ENCODE peak calls at places on chromosome 5, in seven cellular contexts. One of them, this sample, is unnamed.

GRCh38 chr5:43063731-43064171 is 23.6 kb upstream of the ANXA2R start:
- DNase-seq in posterior vena cava: no peak
- DNase-seq in stimulated activated CD4-positive, alpha-beta T cell treated with anti-CD3 and anti-CD28 coated beads, Interleukin-15, amount 100 ng/mL, for 24 hours: no peak
- DNase-seq in GM12892: no peak
- DNase-seq in HFFc6: no peak
- DNase-seq in AML-193: peak
- DNase-seq in naive thymus-derived CD4-positive, alpha-beta T cell: no peak
- DNase-seq in this sample: no peak

GRCh38 chr5:109865636-109866035 is 175.9 kb downstream of the MAN2A1 start:
- DNase-seq in posterior vena cava: no peak
- DNase-seq in stimulated activated CD4-positive, alpha-beta T cell treated with anti-CD3 and anti-CD28 coated beads, Interleukin-15, amount 100 ng/mL, for 24 hours: peak
- DNase-seq in GM12892: no peak
- DNase-seq in HFFc6: peak
- DNase-seq in AML-193: no peak
- DNase-seq in naive thymus-derived CD4-positive, alpha-beta T cell: no peak
- DNase-seq in this sample: no peak

GRCh38 chr5:118967059-118967508 is 21.3 kb downstream of the DTWD2 start:
- DNase-seq in posterior vena cava: no peak
- DNase-seq in stimulated activated CD4-positive, alpha-beta T cell treated with anti-CD3 and anti-CD28 coated beads, Interleukin-15, amount 100 ng/mL, for 24 hours: no peak
- DNase-seq in GM12892: no peak
- DNase-seq in HFFc6: no peak
- DNase-seq in AML-193: no peak
- DNase-seq in naive thymus-derived CD4-positive, alpha-beta T cell: no peak
- DNase-seq in this sample: no peak

GRCh38 chr5:399296-400281 is 43.4 kb upstream of the EXOC3 start:
- DNase-seq in posterior vena cava: peak
- DNase-seq in stimulated activated CD4-positive, alpha-beta T cell treated with anti-CD3 and anti-CD28 coated beads, Interleukin-15, amount 100 ng/mL, for 24 hours: peak
- DNase-seq in GM12892: peak
- DNase-seq in HFFc6: peak
- DNase-seq in AML-193: peak
- DNase-seq in naive thymus-derived CD4-positive, alpha-beta T cell: no peak
- DNase-seq in this sample: peak

GRCh38 chr5:143062379-143062778 is 292.2 kb downstream of the ARHGAP26 start:
- DNase-seq in posterior vena cava: no peak
- DNase-seq in stimulated activated CD4-positive, alpha-beta T cell treated with anti-CD3 and anti-CD28 coated beads, Interleukin-15, amount 100 ng/mL, for 24 hours: no peak
- DNase-seq in GM12892: no peak
- DNase-seq in HFFc6: no peak
- DNase-seq in AML-193: no peak
- DNase-seq in naive thymus-derived CD4-positive, alpha-beta T cell: no peak
- DNase-seq in this sample: no peak

GRCh38 chr5:10421841-10422691 is 19.6 kb upstream of the ROPN1L start:
- DNase-seq in posterior vena cava: no peak
- DNase-seq in stimulated activated CD4-positive, alpha-beta T cell treated with anti-CD3 and anti-CD28 coated beads, Interleukin-15, amount 100 ng/mL, for 24 hours: no peak
- DNase-seq in GM12892: no peak
- DNase-seq in HFFc6: no peak
- DNase-seq in AML-193: peak
- DNase-seq in naive thymus-derived CD4-positive, alpha-beta T cell: peak
- DNase-seq in this sample: no peak

GRCh38 chr5:137933491-137933911 is 44.2 kb downstream of the PKD2L2 start:
- DNase-seq in posterior vena cava: no peak
- DNase-seq in stimulated activated CD4-positive, alpha-beta T cell treated with anti-CD3 and anti-CD28 coated beads, Interleukin-15, amount 100 ng/mL, for 24 hours: no peak
- DNase-seq in GM12892: no peak
- DNase-seq in HFFc6: no peak
- DNase-seq in AML-193: no peak
- DNase-seq in naive thymus-derived CD4-positive, alpha-beta T cell: no peak
- DNase-seq in this sample: no peak

GRCh38 chr5:135433626-135434426 is 13.3 kb downstream of the DCANP1 start:
- DNase-seq in posterior vena cava: peak
- DNase-seq in stimulated activated CD4-positive, alpha-beta T cell treated with anti-CD3 and anti-CD28 coated beads, Interleukin-15, amount 100 ng/mL, for 24 hours: no peak
- DNase-seq in GM12892: no peak
- DNase-seq in HFFc6: peak
- DNase-seq in AML-193: peak
- DNase-seq in naive thymus-derived CD4-positive, alpha-beta T cell: no peak
- DNase-seq in this sample: no peak

GRCh38 chr5:169494383-169495251 is 89.0 kb upstream of the SPDL1 start:
- DNase-seq in posterior vena cava: no peak
- DNase-seq in stimulated activated CD4-positive, alpha-beta T cell treated with anti-CD3 and anti-CD28 coated beads, Interleukin-15, amount 100 ng/mL, for 24 hours: no peak
- DNase-seq in GM12892: no peak
- DNase-seq in HFFc6: no peak
- DNase-seq in AML-193: no peak
- DNase-seq in naive thymus-derived CD4-positive, alpha-beta T cell: no peak
- DNase-seq in this sample: no peak

GRCh38 chr5:174505621-174506020 is 218.8 kb upstream of the MSX2 start:
- DNase-seq in posterior vena cava: no peak
- DNase-seq in stimulated activated CD4-positive, alpha-beta T cell treated with anti-CD3 and anti-CD28 coated beads, Interleukin-15, amount 100 ng/mL, for 24 hours: no peak
- DNase-seq in GM12892: no peak
- DNase-seq in HFFc6: no peak
- DNase-seq in AML-193: no peak
- DNase-seq in naive thymus-derived CD4-positive, alpha-beta T cell: no peak
- DNase-seq in this sample: no peak

This sample was measured in breast epithelium.